ENCODE peak calls at places on chromosomes 5 and 9, in four cellular contexts. M is lower lobe of right lung, P is DMS153, F is fibroblast of the aortic adventitia. W is an unnamed sample.

GRCh38 chr5:107487056-107487461 is 183.7 kb downstream of the EFNA5 start:
- DNase-seq in M (no peak), P (no peak), F (peak; percentile 57), W (no peak)

GRCh38 chr5:113345261-113345940 is 89.4 kb downstream of the TSSK1B start:
- DNase-seq in M (no peak), P (no peak), F (peak; percentile 83), W (no peak)

GRCh38 chr9:99040911-99041582 is 63.9 kb upstream of the TGFBR1 start:
- DNase-seq in M (no peak), P (no peak), F (peak; percentile 61), W (no peak)

GRCh38 chr9:3912817-3913216 is 387.0 kb upstream of the RFX3 start:
- DNase-seq in M (no peak), P (no peak), F (peak; percentile 56), W (no peak)

GRCh38 chr9:137028281-137029057 is 432 bp upstream of the ABCA2 start:
- DNase-seq in M (peak; percentile 82), P (no peak), F (peak; percentile 23), W (no peak)

GRCh38 chr5:87541033-87541432 is 128.3 kb upstream of the CCNH start:
- DNase-seq in M (no peak), P (no peak), F (peak; percentile 51), W (no peak)

GRCh38 chr5:154654484-154655375 is 100.4 kb upstream of the LARP1 start:
- DNase-seq in M (no peak), P (no peak), F (peak; percentile 43), W (peak; percentile 15)

GRCh38 chr5:9835121-9835770 is 205.1 kb upstream of the TAS2R1 start:
- DNase-seq in M (no peak), P (no peak), F (no peak), W (no peak)

GRCh38 chr9:107286057-107286456 is 3.0 kb downstream of the RAD23B start:
- DNase-seq in M (no peak), P (no peak), F (peak; percentile 19), W (no peak)

GRCh38 chr9:109815366-109815947 is 35.5 kb downstream of the PALM2AKAP2 start:
- DNase-seq in M (no peak), P (no peak), F (peak; percentile 41), W (no peak)

GRCh38 chr5:111017731-111018130 is 53.8 kb upstream of the TSLP start:
- DNase-seq in M (no peak), P (no peak), F (peak; percentile 25), W (no peak)

GRCh38 chr5:55521903-55522302 is 12.9 kb downstream of the PLPP1 start:
- DNase-seq in M (no peak), P (no peak), F (no peak), W (no peak)

W was measured in chondrocyte.